ENCODE peak calls at places on chromosomes 5 and 9, in four cellular contexts. G is K562, T is SK-N-SH, N is GM12878. P is an unnamed sample.

GRCh38 chr9:100437860-100438805 is 11.2 kb downstream of the MSANTD3 start:
- DNase-seq in N (no peak), T (peak; percentile 58), G (peak; percentile 66), P (peak; percentile 82)

GRCh38 chr9:124743686-124744348 is 27.3 kb downstream of the NR6A1 start:
- DNase-seq in T (no peak), N (no peak), G (peak; percentile 39), P (no peak)

GRCh38 chr9:71604197-71605063 is 163.9 kb downstream of the CEMIP2 start:
- DNase-seq in T (peak; percentile 33), N (no peak), G (peak; percentile 57), P (peak; percentile 83)

GRCh38 chr5:83204651-83205050 is 127.3 kb downstream of the XRCC4 start:
- DNase-seq in N (no peak), T (no peak), G (no peak), P (no peak)

GRCh38 chr5:53674114-53674513 is 113.7 kb downstream of the NDUFS4 start:
- DNase-seq in G (no peak), T (no peak), N (no peak), P (no peak)

GRCh38 chr9:18905033-18905882 is 127.8 kb downstream of the SAXO1 start:
- DNase-seq in G (no peak), T (no peak), N (no peak), P (no peak)

GRCh38 chr5:134451618-134452505 is 40.2 kb upstream of the CDKN2AIPNL start:
- DNase-seq in N (no peak), G (peak; percentile 60), T (no peak), P (no peak)

GRCh38 chr5:59598547-59598874 is 295.0 kb downstream of the PDE4D start:
- DNase-seq in G (no peak), T (no peak), N (no peak), P (no peak)

GRCh38 chr5:99320461-99320860 is 391.7 kb upstream of the CHD1 start:
- DNase-seq in N (no peak), T (no peak), G (no peak), P (no peak)

GRCh38 chr9:135711881-135712280 is 9.9 kb downstream of the KCNT1 start:
- DNase-seq in N (no peak), G (no peak), T (no peak), P (no peak)

GRCh38 chr9:127720865-127721227 is 5.0 kb downstream of the TTC16 start:
- DNase-seq in N (no peak), G (no peak), T (no peak), P (no peak)

GRCh38 chr5:177545487-177546261 is 8.7 kb downstream of the FAM193B start:
- DNase-seq in G (no peak), N (no peak), T (no peak), P (no peak)

GRCh38 chr5:68027519-68027918 is 188.0 kb upstream of the PIK3R1 start:
- DNase-seq in T (no peak), G (no peak), N (no peak), P (no peak)

GRCh38 chr5:90548069-90548593 is 10.5 kb upstream of the ADGRV1 start:
- DNase-seq in G (peak; percentile 65), N (no peak), T (no peak), P (no peak)

GRCh38 chr5:180332051-180332517 is 21.1 kb downstream of the GFPT2 start:
- DNase-seq in N (no peak), G (no peak), T (peak; percentile 31), P (peak; percentile 86)

GRCh38 chr5:160438316-160439204 is 16.9 kb downstream of the PTTG1 start:
- DNase-seq in N (peak; percentile 69), G (peak; percentile 58), T (peak; percentile 63), P (peak; percentile 43)

GRCh38 chr9:2502760-2503159 is 118.8 kb upstream of the VLDLR start:
- DNase-seq in G (no peak), N (no peak), T (no peak), P (no peak)

GRCh38 chr5:181190711-181191525 is 14.1 kb downstream of the TRIM7 start:
- DNase-seq in N (no peak), T (peak; percentile 65), G (no peak), P (peak; percentile 48)

GRCh38 chr5:134304306-134304705 is 62.7 kb downstream of the CDKL3 start:
- DNase-seq in T (no peak), G (no peak), N (no peak), P (no peak)

GRCh38 chr5:157352756-157353340 is 86.9 kb downstream of the CYFIP2 start:
- DNase-seq in N (no peak), G (no peak), T (no peak), P (no peak)

GRCh38 chr5:42467572-42467971 is 44.3 kb downstream of the GHR start:
- DNase-seq in T (no peak), N (no peak), G (no peak), P (no peak)

GRCh38 chr5:15499528-15500325 is at the start of gene FBXL7:
- DNase-seq in G (no peak), T (peak; percentile 90), N (no peak), P (peak; percentile 83)

GRCh38 chr5:6468870-6469269 is 20.2 kb downstream of the UBE2QL1 start:
- DNase-seq in N (no peak), G (no peak), T (no peak), P (no peak)

GRCh38 chr5:146283344-146283761 is 55.3 kb upstream of the POU4F3 start:
- DNase-seq in T (no peak), G (no peak), N (no peak), P (no peak)

GRCh38 chr9:33162721-33163311 is 4.3 kb downstream of the B4GALT1 start:
- DNase-seq in N (no peak), G (no peak), T (no peak), P (no peak)
- TF ChIP-seq USF1 in N (no peak), G (no peak), T (no peak), P (no peak)

GRCh38 chr5:149938272-149938671 is 6.3 kb downstream of the PDE6A start:
- DNase-seq in N (no peak), G (no peak), T (no peak), P (no peak)
- TF ChIP-seq USF1 in N (no peak), G (no peak), T (no peak), P (no peak)

GRCh38 chr9:116494815-116495634 is 192.1 kb upstream of the TRIM32 start:
- DNase-seq in N (no peak), G (peak; percentile 41), T (no peak), P (peak; percentile 69)

GRCh38 chr9:116496167-116496566 is 190.9 kb upstream of the TRIM32 start:
- DNase-seq in G (no peak), T (no peak), N (no peak), P (no peak)

GRCh38 chr9:116495725-116496124 is 191.4 kb upstream of the TRIM32 start:
- DNase-seq in G (no peak), N (no peak), T (no peak), P (no peak)

GRCh38 chr9:116499434-116499833 is 187.7 kb upstream of the TRIM32 start:
- DNase-seq in T (no peak), N (no peak), G (no peak), P (no peak)

GRCh38 chr9:116497081-116497480 is 190.0 kb upstream of the TRIM32 start:
- DNase-seq in T (no peak), N (no peak), G (no peak), P (no peak)
- TF ChIP-seq USF1 in T (no peak), N (no peak), G (no peak), P (no peak)

GRCh38 chr9:134089972-134090371 is 22.1 kb upstream of the BRD3 start:
- DNase-seq in N (no peak), T (no peak), G (no peak), P (no peak)
- TF ChIP-seq USF1 in N (no peak), T (no peak), G (no peak), P (no peak)

GRCh38 chr9:1018121-1018520 is 32.0 kb upstream of the DMRT2 start:
- DNase-seq in T (no peak), G (peak; percentile 13), N (no peak), P (peak; percentile 63)

GRCh38 chr9:1025131-1025530 is 25.0 kb upstream of the DMRT2 start:
- DNase-seq in G (no peak), N (no peak), T (no peak), P (no peak)

GRCh38 chr9:1024112-1024511 is 26.0 kb upstream of the DMRT2 start:
- DNase-seq in G (no peak), T (no peak), N (no peak), P (no peak)
- TF ChIP-seq USF1 in G (no peak), T (no peak), N (no peak), P (no peak)

GRCh38 chr9:77423841-77424240 is 224.3 kb downstream of the GNA14 start:
- DNase-seq in N (no peak), T (no peak), G (no peak), P (no peak)
- TF ChIP-seq USF1 in N (no peak), T (no peak), G (no peak), P (no peak)

GRCh38 chr5:118196229-118196628 is 792.1 kb downstream of the DTWD2 start:
- DNase-seq in T (no peak), G (no peak), N (no peak), P (no peak)

GRCh38 chr5:118199801-118200200 is 788.5 kb downstream of the DTWD2 start:
- DNase-seq in G (no peak), T (no peak), N (no peak), P (no peak)

GRCh38 chr5:118195215-118195614 is 793.1 kb downstream of the DTWD2 start:
- DNase-seq in G (no peak), N (no peak), T (no peak), P (no peak)
- TF ChIP-seq USF1 in G (no peak), N (no peak), T (no peak), P (no peak)

DNA sequence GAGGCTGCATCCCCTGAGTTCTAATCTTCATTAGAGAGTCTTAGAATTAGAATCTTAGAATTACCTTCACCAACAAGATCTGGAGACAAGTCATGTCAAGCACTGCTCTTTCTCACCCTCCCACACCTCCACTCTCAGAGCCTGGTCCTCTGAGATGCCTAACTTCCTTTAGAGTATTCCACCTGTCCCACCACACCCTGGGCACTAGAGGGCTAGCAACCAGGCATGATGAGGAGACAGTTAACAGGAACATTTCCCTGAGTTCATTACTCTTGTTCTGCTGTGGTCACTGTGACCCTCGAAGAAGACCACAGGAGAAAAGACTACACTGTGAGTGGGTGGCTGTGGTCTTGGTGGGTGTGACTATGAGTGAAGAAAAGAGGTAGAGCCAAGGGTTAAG is 25.2 kb upstream of the MAP1B start:
- DNase-seq in G (no peak), T (no peak), N (no peak), P (no peak)
- TF ChIP-seq USF1 in G (no peak), T (no peak), N (no peak), P (no peak)

GRCh38 chr5:170151105-170151831 is 45.6 kb downstream of the FOXI1 start:
- DNase-seq in G (peak; percentile 90), N (no peak), T (no peak), P (peak; percentile 45)

GRCh38 chr5:170155771-170156170 is 50.1 kb downstream of the FOXI1 start:
- DNase-seq in T (no peak), N (no peak), G (no peak), P (no peak)

GRCh38 chr5:170150713-170151104 is 45.0 kb downstream of the FOXI1 start:
- DNase-seq in N (no peak), T (no peak), G (no peak), P (no peak)

GRCh38 chr5:170154744-170155143 is 49.0 kb downstream of the FOXI1 start:
- DNase-seq in N (no peak), T (peak; percentile 34), G (no peak), P (no peak)

GRCh38 chr5:170154297-170154696 is 48.6 kb downstream of the FOXI1 start:
- DNase-seq in T (peak; percentile 49), G (no peak), N (no peak), P (no peak)
- TF ChIP-seq USF1 in T (no peak), G (no peak), N (no peak), P (no peak)

GRCh38 chr5:149405550-149406202 is 26.6 kb upstream of the IL17B start:
- DNase-seq in G (no peak), T (no peak), N (no peak), P (no peak)
- TF ChIP-seq USF1 in G (no peak), T (no peak), N (no peak), P (no peak)

P was measured in WTC11.